ENCODE peak calls at places on chromosome 12, in four cellular contexts. One of them, this sample, is unnamed.

GRCh38 chr12:15393037-15393436 is 70.7 kb downstream of the PTPRO start:
- DNase-seq in GM12878: no peak
- DNase-seq in HepG2: no peak
- DNase-seq in K562: no peak
- DNase-seq in this sample: no peak

GRCh38 chr12:59182660-59183455 is 262.6 kb upstream of the LRIG3 start:
- DNase-seq in GM12878: no peak
- DNase-seq in HepG2: no peak
- DNase-seq in K562: no peak
- DNase-seq in this sample: no peak

GRCh38 chr12:98653866-98654493 is 8.9 kb downstream of the APAF1 start:
- DNase-seq in GM12878: no peak
- DNase-seq in HepG2: peak; percentile 68
- DNase-seq in K562: peak; percentile 23
- DNase-seq in this sample: no peak

GRCh38 chr12:49750027-49750977 is 8.9 kb downstream of the TMBIM6 start:
- DNase-seq in GM12878: peak; percentile 36
- DNase-seq in HepG2: peak; percentile 31
- DNase-seq in K562: no peak
- DNase-seq in this sample: no peak

GRCh38 chr12:121705514-121705913 is 7.0 kb upstream of the TMEM120B start:
- DNase-seq in GM12878: no peak
- DNase-seq in HepG2: no peak
- DNase-seq in K562: no peak
- DNase-seq in this sample: no peak

GRCh38 chr12:116808113-116808786 is 70.1 kb downstream of the RNFT2 start:
- DNase-seq in GM12878: no peak
- DNase-seq in HepG2: no peak
- DNase-seq in K562: no peak
- DNase-seq in this sample: no peak

GRCh38 chr12:34300376-34301250 is 278.3 kb downstream of the ALG10 start:
- DNase-seq in GM12878: no peak
- DNase-seq in HepG2: no peak
- DNase-seq in K562: no peak
- DNase-seq in this sample: no peak

GRCh38 chr12:124609041-124609984 is 41.9 kb upstream of the NCOR2 start:
- DNase-seq in GM12878: peak; percentile 52
- DNase-seq in HepG2: peak; percentile 81
- DNase-seq in K562: peak; percentile 91
- DNase-seq in this sample: no peak

GRCh38 chr12:58346032-58346632 is 404.8 kb downstream of the ATP23 start:
- DNase-seq in GM12878: no peak
- DNase-seq in HepG2: peak; percentile 4
- DNase-seq in K562: peak; percentile 49
- DNase-seq in this sample: no peak

GRCh38 chr12:105257321-105257728 is 21.4 kb upstream of the APPL2 start:
- DNase-seq in GM12878: no peak
- DNase-seq in HepG2: no peak
- DNase-seq in K562: no peak
- DNase-seq in this sample: no peak

GRCh38 chr12:1592444-1593231 is 1.7 kb downstream of the FBXL14 start:
- DNase-seq in GM12878: no peak
- DNase-seq in HepG2: no peak
- DNase-seq in K562: peak; percentile 42
- DNase-seq in this sample: no peak

GRCh38 chr12:89217472-89217871 is 134.8 kb downstream of the DUSP6 start:
- DNase-seq in GM12878: no peak
- DNase-seq in HepG2: no peak
- DNase-seq in K562: no peak
- DNase-seq in this sample: no peak

GRCh38 chr12:49507139-49507538 is 31.7 kb upstream of the KCNH3 start:
- DNase-seq in GM12878: no peak
- DNase-seq in HepG2: no peak
- DNase-seq in K562: no peak
- DNase-seq in this sample: no peak

GRCh38 chr12:3602488-3602887 is 111.5 kb downstream of the PRMT8 start:
- DNase-seq in GM12878: no peak
- DNase-seq in HepG2: no peak
- DNase-seq in K562: no peak
- DNase-seq in this sample: no peak

GRCh38 chr12:83537428-83538053 is 850.8 kb downstream of the TMTC2 start:
- DNase-seq in GM12878: no peak
- DNase-seq in HepG2: no peak
- DNase-seq in K562: no peak
- DNase-seq in this sample: no peak

GRCh38 chr12:77010637-77011548 is 54.5 kb downstream of the E2F7 start:
- DNase-seq in GM12878: peak; percentile 7
- DNase-seq in HepG2: peak; percentile 49
- DNase-seq in K562: peak; percentile 70
- DNase-seq in this sample: peak; percentile 85

GRCh38 chr12:115885040-115885439 is 392.5 kb downstream of the MED13L start:
- DNase-seq in GM12878: no peak
- DNase-seq in HepG2: no peak
- DNase-seq in K562: no peak
- DNase-seq in this sample: no peak

GRCh38 chr12:112747501-112747900 is 44.0 kb upstream of the RPH3A start:
- DNase-seq in GM12878: no peak
- DNase-seq in HepG2: no peak
- DNase-seq in K562: no peak
- DNase-seq in this sample: no peak

GRCh38 chr12:6954754-6955461 is 3.8 kb downstream of the PTPN6 start:
- DNase-seq in GM12878: no peak
- DNase-seq in HepG2: no peak
- DNase-seq in K562: no peak
- DNase-seq in this sample: no peak

GRCh38 chr12:121799175-121799841 is 4.5 kb upstream of the SETD1B start:
- DNase-seq in GM12878: no peak
- DNase-seq in HepG2: peak; percentile 77
- DNase-seq in K562: peak; percentile 59
- DNase-seq in this sample: no peak

GRCh38 chr12:120614873-120615272 is 25.6 kb upstream of the CABP1 start:
- DNase-seq in GM12878: no peak
- DNase-seq in HepG2: no peak
- DNase-seq in K562: no peak
- DNase-seq in this sample: no peak

GRCh38 chr12:109820921-109821381 is 12.2 kb downstream of the TRPV4 start:
- DNase-seq in GM12878: no peak
- DNase-seq in HepG2: no peak
- DNase-seq in K562: no peak
- DNase-seq in this sample: no peak

GRCh38 chr12:100688451-100688864 is 106.1 kb upstream of the ANO4 start:
- DNase-seq in GM12878: no peak
- DNase-seq in HepG2: no peak
- DNase-seq in K562: no peak
- DNase-seq in this sample: no peak

GRCh38 chr12:66398931-66399625 is 96.8 kb downstream of the HELB start:
- DNase-seq in GM12878: no peak
- DNase-seq in HepG2: no peak
- DNase-seq in K562: no peak
- DNase-seq in this sample: no peak

GRCh38 chr12:108418162-108418561 is 79.1 kb upstream of the CMKLR1 start:
- DNase-seq in GM12878: no peak
- DNase-seq in HepG2: no peak
- DNase-seq in K562: no peak
- DNase-seq in this sample: no peak

DNA sequence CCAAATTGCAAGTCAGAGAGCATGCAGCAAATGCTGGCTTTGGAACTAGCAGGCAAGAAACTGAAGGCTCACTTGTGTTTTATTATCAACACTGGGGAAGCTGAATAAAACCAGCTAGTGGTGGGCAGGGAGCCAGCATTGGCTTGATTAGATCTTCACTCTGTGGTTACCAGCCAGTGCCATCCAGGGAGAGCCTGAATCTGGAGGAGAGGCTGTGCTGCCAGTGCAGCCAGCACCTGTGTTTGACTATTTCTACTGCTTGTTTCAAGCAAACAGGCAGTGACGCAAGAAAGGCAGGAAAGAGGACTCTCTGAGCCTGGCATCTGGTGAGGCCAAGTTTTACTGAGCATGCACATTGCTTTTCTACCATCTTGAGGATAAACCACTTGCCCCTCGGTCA is 247.0 kb downstream of the PHLDA1 start:
- DNase-seq in GM12878: no peak
- DNase-seq in HepG2: peak; percentile 73
- DNase-seq in K562: no peak
- DNase-seq in this sample: no peak
- TF ChIP-seq HDAC6 in GM12878: no peak
- TF ChIP-seq HDAC6 in HepG2: no peak
- TF ChIP-seq HDAC6 in K562: no peak
- TF ChIP-seq HDAC6 in this sample: no peak

GRCh38 chr12:25819713-25820112 is 138.8 kb upstream of the RASSF8 start:
- DNase-seq in GM12878: no peak
- DNase-seq in HepG2: no peak
- DNase-seq in K562: no peak
- DNase-seq in this sample: no peak
- TF ChIP-seq HDAC6 in GM12878: no peak
- TF ChIP-seq HDAC6 in HepG2: no peak
- TF ChIP-seq HDAC6 in K562: no peak
- TF ChIP-seq HDAC6 in this sample: no peak

GRCh38 chr12:462936-463705 is 3.4 kb downstream of the B4GALNT3 start:
- DNase-seq in GM12878: no peak
- DNase-seq in HepG2: no peak
- DNase-seq in K562: no peak
- DNase-seq in this sample: no peak

GRCh38 chr12:461425-461824 is 1.7 kb downstream of the B4GALNT3 start:
- DNase-seq in GM12878: no peak
- DNase-seq in HepG2: peak; percentile 5
- DNase-seq in K562: no peak
- DNase-seq in this sample: no peak

GRCh38 chr12:459050-459429 is 699 bp upstream of the B4GALNT3 start:
- DNase-seq in GM12878: no peak
- DNase-seq in HepG2: no peak
- DNase-seq in K562: no peak
- DNase-seq in this sample: no peak

GRCh38 chr12:459430-460258 is at the start of gene B4GALNT3:
- DNase-seq in GM12878: no peak
- DNase-seq in HepG2: no peak
- DNase-seq in K562: peak; percentile 80
- DNase-seq in this sample: no peak

DNA sequence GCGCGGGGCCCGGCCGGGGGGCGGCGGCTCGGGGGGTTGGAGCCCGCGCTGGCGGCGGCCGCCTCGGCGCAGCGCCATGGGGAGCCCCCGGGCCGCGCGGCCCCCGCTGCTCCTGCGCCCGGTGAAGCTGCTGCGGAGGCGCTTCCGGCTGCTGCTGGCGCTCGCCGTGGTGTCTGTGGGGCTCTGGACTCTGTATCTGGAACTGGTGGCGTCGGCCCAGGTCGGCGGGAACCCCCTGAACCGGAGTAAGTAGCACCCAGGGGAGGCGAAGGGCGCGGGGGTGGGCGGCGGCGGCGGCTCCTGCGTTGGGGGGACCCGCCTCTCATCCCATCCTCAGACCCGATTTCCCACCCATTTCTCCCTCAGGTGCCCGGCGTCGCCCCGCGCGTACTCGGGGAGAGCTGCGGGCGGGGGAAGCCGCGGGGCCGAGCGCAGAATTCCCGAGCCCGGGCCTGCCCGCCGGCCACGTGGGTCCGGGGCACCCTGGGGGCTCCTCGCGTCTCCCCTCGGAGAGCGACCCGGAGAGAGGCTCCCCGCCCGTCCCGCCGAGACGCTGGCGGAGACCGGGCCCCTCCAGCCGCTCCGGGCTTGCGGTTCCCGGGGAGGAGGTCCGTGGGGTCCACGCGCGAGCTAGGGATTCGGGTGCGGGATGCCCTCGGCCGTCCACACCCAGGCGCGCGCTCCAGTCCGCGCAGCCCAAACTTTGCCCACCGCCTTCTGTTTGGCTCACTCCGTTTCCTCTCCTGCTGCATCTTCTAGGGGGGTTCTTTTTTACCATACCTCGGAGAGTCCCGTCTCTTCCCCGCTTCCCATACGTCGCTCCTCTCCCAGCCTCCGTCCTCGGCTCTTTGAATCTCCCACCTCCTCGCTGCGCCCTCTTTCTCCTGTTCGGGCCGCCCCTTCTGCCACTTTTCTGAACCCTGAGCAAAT is 827 bp downstream of the B4GALNT3 start:
- DNase-seq in GM12878: no peak
- DNase-seq in HepG2: no peak
- DNase-seq in K562: peak; percentile 31
- DNase-seq in this sample: no peak
- TF ChIP-seq HDAC6 in GM12878: no peak
- TF ChIP-seq HDAC6 in HepG2: no peak
- TF ChIP-seq HDAC6 in K562: no peak
- TF ChIP-seq HDAC6 in this sample: no peak

DNA sequence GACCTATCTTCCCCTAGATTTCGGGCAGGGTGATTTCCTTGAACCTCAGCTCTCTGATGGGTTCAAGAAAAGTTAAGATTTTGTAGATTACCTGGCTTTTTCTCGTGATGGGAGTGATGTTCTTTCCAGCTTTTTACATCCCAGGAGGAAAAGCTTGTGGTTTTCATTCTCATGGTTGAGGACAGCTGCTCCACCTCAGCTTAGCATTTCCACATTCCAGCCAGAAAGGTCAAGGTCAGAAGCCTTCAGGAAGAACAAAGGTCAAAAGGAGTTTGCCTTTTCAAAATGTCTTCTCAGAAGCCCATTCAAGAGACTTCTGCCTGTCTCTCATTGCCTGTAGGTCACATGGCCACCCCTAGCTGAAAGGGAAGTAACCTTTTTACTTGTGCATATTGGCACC is 6.7 kb upstream of the ADGRD1 start:
- DNase-seq in GM12878: no peak
- DNase-seq in HepG2: no peak
- DNase-seq in K562: no peak
- DNase-seq in this sample: no peak
- TF ChIP-seq HDAC6 in GM12878: no peak
- TF ChIP-seq HDAC6 in HepG2: no peak
- TF ChIP-seq HDAC6 in K562: no peak
- TF ChIP-seq HDAC6 in this sample: no peak

GRCh38 chr12:96208346-96208745 is 14.2 kb downstream of the ELK3 start:
- DNase-seq in GM12878: no peak
- DNase-seq in HepG2: no peak
- DNase-seq in K562: no peak
- DNase-seq in this sample: no peak
- TF ChIP-seq HDAC6 in GM12878: no peak
- TF ChIP-seq HDAC6 in HepG2: no peak
- TF ChIP-seq HDAC6 in K562: no peak
- TF ChIP-seq HDAC6 in this sample: no peak

DNA sequence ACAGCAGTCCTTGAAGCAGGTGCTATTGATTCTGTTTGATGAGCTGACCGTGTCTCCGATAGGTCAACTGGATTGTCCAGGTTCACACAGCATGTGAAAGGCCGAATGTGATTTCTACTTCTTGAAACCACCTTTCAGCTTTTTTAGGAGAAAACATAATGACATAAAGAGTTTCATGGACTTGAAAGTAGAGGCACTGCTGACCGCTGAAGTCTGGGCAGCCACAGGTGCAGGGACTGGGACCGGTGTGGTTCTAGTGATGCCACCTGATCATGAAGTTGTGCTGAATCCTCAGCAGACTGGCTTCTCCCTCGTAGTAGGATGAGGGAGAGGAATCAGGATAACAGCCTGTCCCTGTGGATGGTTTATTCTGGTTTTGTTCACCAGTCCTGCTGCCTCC is 108.1 kb downstream of the ETV6 start:
- DNase-seq in GM12878: no peak
- DNase-seq in HepG2: no peak
- DNase-seq in K562: no peak
- DNase-seq in this sample: no peak
- TF ChIP-seq HDAC6 in GM12878: no peak
- TF ChIP-seq HDAC6 in HepG2: no peak
- TF ChIP-seq HDAC6 in K562: no peak
- TF ChIP-seq HDAC6 in this sample: no peak

GRCh38 chr12:106284294-106285105 is 18.0 kb upstream of the TCP11L2 start:
- DNase-seq in GM12878: no peak
- DNase-seq in HepG2: peak; percentile 91
- DNase-seq in K562: no peak
- DNase-seq in this sample: no peak
- TF ChIP-seq HDAC6 in GM12878: no peak
- TF ChIP-seq HDAC6 in HepG2: no peak
- TF ChIP-seq HDAC6 in K562: no peak
- TF ChIP-seq HDAC6 in this sample: no peak